ENCODE peak calls at places on chromosomes 5 and 9, in eight cellular contexts. J is lower lobe of right lung, P is heart right ventricle, L is astrocyte, D is stomach, T is pancreas, U is body of pancreas, M is hepatocyte. K is an unnamed sample.

GRCh38 chr9:126860757-126861466 is 473 bp downstream of the ZBTB34 start:
- DNase-seq in D (peak), J (peak), U (peak), P (peak), T (peak), M (no peak), L (no peak), K (peak)

GRCh38 chr9:26939934-26940711 is 6.9 kb downstream of the PLAA start:
- DNase-seq in U (no peak), D (no peak), J (no peak), M (no peak), P (no peak), T (no peak), L (no peak), K (no peak)

GRCh38 chr5:76591366-76591765 is 31.8 kb downstream of the F2RL2 start:
- DNase-seq in U (no peak), T (no peak), J (no peak), D (no peak), L (no peak), P (no peak), M (no peak), K (no peak)

GRCh38 chr9:74366111-74366510 is 131.0 kb upstream of the RORB start:
- DNase-seq in D (no peak), T (no peak), P (no peak), U (no peak), L (peak), J (no peak), M (no peak), K (no peak)

GRCh38 chr5:92749943-92750342 is 831.1 kb downstream of the NR2F1-AS1 start:
- DNase-seq in D (no peak), U (no peak), J (no peak), P (no peak), M (peak), T (no peak), L (peak), K (peak)

GRCh38 chr9:132973713-132974112 is 4.8 kb upstream of the GFI1B start:
- DNase-seq in M (no peak), P (no peak), J (no peak), D (no peak), L (no peak), U (no peak), T (no peak), K (peak)

GRCh38 chr9:76067693-76068092 is 177.2 kb downstream of the PCSK5 start:
- DNase-seq in P (no peak), T (no peak), L (no peak), D (no peak), U (no peak), J (no peak), M (no peak), K (no peak)

GRCh38 chr9:4260661-4261060 is 39.2 kb downstream of the GLIS3 start:
- DNase-seq in M (no peak), P (no peak), D (no peak), J (no peak), L (no peak), U (no peak), T (no peak), K (no peak)

GRCh38 chr9:112439171-112439570 is 47.5 kb upstream of the KIAA1958 start:
- DNase-seq in U (no peak), L (no peak), M (no peak), J (no peak), P (no peak), T (no peak), D (no peak), K (no peak)

GRCh38 chr5:133405275-133406034 is 206.9 kb downstream of the FSTL4 start:
- DNase-seq in D (no peak), P (no peak), M (no peak), U (no peak), T (no peak), L (no peak), J (no peak), K (no peak)

GRCh38 chr9:75885652-75886051 is 4.8 kb upstream of the PCSK5 start:
- DNase-seq in U (no peak), D (no peak), J (no peak), P (no peak), T (no peak), M (no peak), L (no peak), K (no peak)

GRCh38 chr5:61183538-61183937 is 21.3 kb upstream of the SMIM15 start:
- DNase-seq in M (no peak), D (no peak), J (no peak), U (no peak), L (no peak), T (no peak), P (no peak), K (no peak)

GRCh38 chr5:7261049-7261448 is 134.9 kb upstream of the ADCY2 start:
- DNase-seq in P (no peak), L (peak), U (peak), D (no peak), T (no peak), J (no peak), M (peak), K (peak)

GRCh38 chr5:5348576-5348975 is 73.9 kb upstream of the ICE1 start:
- DNase-seq in P (no peak), M (no peak), L (no peak), T (no peak), J (no peak), U (no peak), D (no peak), K (no peak)

GRCh38 chr5:25688156-25688555 is 1043.4 kb upstream of the CDH10 start:
- DNase-seq in P (no peak), D (no peak), M (no peak), L (no peak), T (no peak), U (no peak), J (no peak), K (no peak)

GRCh38 chr9:70490478-70490877 is 76.0 kb upstream of the KLF9 start:
- DNase-seq in D (no peak), M (no peak), J (no peak), U (no peak), L (no peak), T (no peak), P (no peak), K (peak)

GRCh38 chr9:126482361-126483044 is 131.2 kb upstream of the LMX1B start:
- DNase-seq in P (no peak), D (no peak), T (no peak), J (peak), M (peak), L (peak), U (no peak), K (no peak)

GRCh38 chr9:72856985-72857631 is 95.7 kb downstream of the ALDH1A1 start:
- DNase-seq in M (peak), L (peak), D (peak), U (peak), J (no peak), T (no peak), P (peak), K (peak)

GRCh38 chr5:129172561-129172960 is 78.0 kb downstream of the ISOC1 start:
- DNase-seq in P (no peak), L (no peak), D (no peak), J (no peak), T (no peak), M (peak), U (no peak), K (peak)

GRCh38 chr5:117833666-117834065 is 1154.7 kb downstream of the DTWD2 start:
- DNase-seq in U (no peak), M (no peak), P (no peak), L (no peak), J (no peak), D (no peak), T (no peak), K (no peak)

GRCh38 chr5:172102913-172103629 is 85.0 kb downstream of the STK10 start:
- DNase-seq in M (peak), L (peak), U (no peak), J (no peak), P (peak), T (no peak), D (peak), K (peak)

GRCh38 chr9:116193636-116194035 is 40.0 kb downstream of the PAPPA start:
- DNase-seq in L (peak), P (no peak), J (no peak), M (no peak), U (no peak), D (no peak), T (no peak), K (peak)

GRCh38 chr9:122394265-122395242 is 23.7 kb downstream of the PTGS1 start:
- DNase-seq in P (peak), U (no peak), D (no peak), T (no peak), L (peak), M (no peak), J (no peak), K (peak)

GRCh38 chr9:134666801-134667200 is 25.2 kb downstream of the COL5A1 start:
- DNase-seq in L (peak), U (no peak), D (no peak), T (no peak), P (no peak), M (no peak), J (no peak), K (no peak)

GRCh38 chr5:175572922-175573321 is 84.9 kb upstream of the HRH2 start:
- DNase-seq in L (peak), P (peak), U (no peak), D (no peak), J (no peak), M (peak), T (no peak), K (no peak)

GRCh38 chr9:34782372-34782771 is 72.4 kb upstream of the CCL21 start:
- DNase-seq in D (no peak), P (no peak), U (no peak), L (no peak), M (no peak), T (no peak), J (no peak), K (no peak)

GRCh38 chr9:22863106-22863505 is 416.5 kb downstream of the DMRTA1 start:
- DNase-seq in P (no peak), L (no peak), U (no peak), J (no peak), D (no peak), M (no peak), T (no peak), K (no peak)

GRCh38 chr9:12935714-12936113 is 160.9 kb downstream of the LURAP1L start:
- DNase-seq in M (no peak), T (no peak), U (no peak), D (no peak), P (no peak), L (peak), J (no peak), K (peak)

GRCh38 chr5:145551714-145552113 is 283.4 kb downstream of the PRELID2 start:
- DNase-seq in P (no peak), L (no peak), U (no peak), D (no peak), T (no peak), J (no peak), M (no peak), K (no peak)

GRCh38 chr9:36880075-36880474 is 154.0 kb downstream of the PAX5 start:
- DNase-seq in T (no peak), U (no peak), M (no peak), P (no peak), L (no peak), D (no peak), J (no peak), K (no peak)

GRCh38 chr5:145681686-145682085 is 153.5 kb downstream of the PRELID2 start:
- DNase-seq in D (peak), J (no peak), U (peak), P (peak), M (peak), T (peak), L (peak), K (peak)

GRCh38 chr5:37814699-37815098 is 25.1 kb downstream of the GDNF start:
- DNase-seq in J (no peak), U (no peak), M (no peak), D (no peak), P (no peak), T (no peak), L (peak), K (peak)

GRCh38 chr5:179620703-179621350 is 2.6 kb downstream of the HNRNPH1 start:
- DNase-seq in J (no peak), D (no peak), T (no peak), P (no peak), M (no peak), L (peak), U (no peak), K (no peak)

GRCh38 chr9:136403538-136403914 is 3.6 kb upstream of the SNAPC4 start:
- DNase-seq in T (no peak), J (no peak), U (no peak), L (no peak), P (no peak), D (no peak), M (no peak), K (no peak)

GRCh38 chr5:127865273-127865672 is 162.1 kb downstream of the CCDC192 start:
- DNase-seq in M (no peak), U (no peak), J (no peak), D (no peak), T (no peak), P (no peak), L (no peak), K (no peak)
- TF ChIP-seq CTCF in M (peak), U (no peak), J (peak), D (no peak), T (no peak), P (no peak), L (no peak), K (peak)

DNA sequence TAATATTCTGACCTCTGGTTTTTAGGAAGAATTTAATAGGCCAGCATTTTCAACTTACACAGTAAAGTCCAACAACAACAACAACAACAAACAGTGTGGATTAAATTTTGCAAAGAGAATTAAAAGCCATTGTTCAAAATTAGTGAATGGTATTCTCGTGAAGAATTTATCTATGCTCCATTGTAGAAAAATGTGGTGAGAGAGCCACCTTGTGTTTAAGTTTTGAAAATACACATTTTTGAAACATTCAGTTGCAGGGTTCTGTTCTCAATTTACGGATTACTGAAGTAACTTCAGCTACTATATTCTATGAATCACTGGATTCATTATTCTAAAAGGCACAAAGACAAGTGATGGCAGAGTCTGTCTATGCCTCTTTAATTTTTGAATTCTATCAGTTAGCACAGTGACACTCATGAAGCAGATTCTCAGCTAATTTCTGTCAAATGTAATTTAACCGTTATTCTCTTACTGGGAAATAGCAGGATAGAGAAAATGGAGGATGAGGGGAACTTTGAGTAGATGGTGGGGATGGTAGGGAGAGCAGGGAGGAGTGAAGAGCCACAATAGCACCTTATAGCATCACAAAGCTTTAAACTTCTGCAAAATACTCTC is 11.0 kb downstream of the CCDC152 start:
- DNase-seq in M (peak), P (no peak), D (no peak), T (no peak), L (no peak), J (no peak), U (no peak), K (peak)
- H3K4me3 ChIP-seq in M (no peak), P (no peak), D (no peak), T (no peak), L (no peak), J (no peak), U (no peak), K (no peak)

GRCh38 chr5:150026682-150027172 is 26.2 kb downstream of the HMGXB3 start:
- DNase-seq in P (no peak), M (no peak), T (no peak), U (no peak), D (no peak), L (no peak), J (no peak), K (no peak)
- TF ChIP-seq CTCF in P (no peak), M (no peak), T (no peak), U (no peak), D (no peak), L (no peak), J (no peak), K (no peak)

GRCh38 chr9:105158898-105159297 is 85.6 kb upstream of the SLC44A1 start:
- DNase-seq in M (no peak), D (no peak), U (no peak), L (no peak), T (no peak), P (no peak), J (no peak), K (no peak)
- H3K4me3 ChIP-seq in M (no peak), D (no peak), U (no peak), L (no peak), T (no peak), P (no peak), J (no peak), K (no peak)

DNA sequence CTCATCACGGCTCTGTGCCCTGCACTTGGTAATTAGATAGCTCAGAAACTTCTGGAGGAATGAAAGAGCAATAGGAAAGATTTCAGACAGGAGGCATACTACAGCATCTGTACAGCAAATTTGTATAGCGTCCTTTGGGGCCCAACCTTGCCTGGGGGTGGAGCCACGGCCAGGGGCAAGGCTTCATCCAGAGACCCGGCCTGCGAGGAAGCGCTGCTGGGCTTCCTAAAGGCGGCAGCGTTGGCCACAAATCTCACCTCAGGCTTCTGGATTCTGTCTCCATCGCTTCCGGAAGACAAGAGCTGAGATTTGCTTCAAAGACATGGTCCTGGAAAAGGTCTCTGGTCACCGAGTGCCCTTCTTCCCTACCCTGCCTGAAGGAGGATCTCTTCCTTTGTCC is 12.2 kb upstream of the SPATA31D1 start:
- DNase-seq in J (no peak), M (no peak), P (no peak), D (no peak), T (no peak), L (no peak), U (no peak), K (no peak)
- TF ChIP-seq CTCF in J (no peak), M (no peak), P (no peak), D (no peak), T (no peak), L (no peak), U (no peak), K (no peak)

DNA sequence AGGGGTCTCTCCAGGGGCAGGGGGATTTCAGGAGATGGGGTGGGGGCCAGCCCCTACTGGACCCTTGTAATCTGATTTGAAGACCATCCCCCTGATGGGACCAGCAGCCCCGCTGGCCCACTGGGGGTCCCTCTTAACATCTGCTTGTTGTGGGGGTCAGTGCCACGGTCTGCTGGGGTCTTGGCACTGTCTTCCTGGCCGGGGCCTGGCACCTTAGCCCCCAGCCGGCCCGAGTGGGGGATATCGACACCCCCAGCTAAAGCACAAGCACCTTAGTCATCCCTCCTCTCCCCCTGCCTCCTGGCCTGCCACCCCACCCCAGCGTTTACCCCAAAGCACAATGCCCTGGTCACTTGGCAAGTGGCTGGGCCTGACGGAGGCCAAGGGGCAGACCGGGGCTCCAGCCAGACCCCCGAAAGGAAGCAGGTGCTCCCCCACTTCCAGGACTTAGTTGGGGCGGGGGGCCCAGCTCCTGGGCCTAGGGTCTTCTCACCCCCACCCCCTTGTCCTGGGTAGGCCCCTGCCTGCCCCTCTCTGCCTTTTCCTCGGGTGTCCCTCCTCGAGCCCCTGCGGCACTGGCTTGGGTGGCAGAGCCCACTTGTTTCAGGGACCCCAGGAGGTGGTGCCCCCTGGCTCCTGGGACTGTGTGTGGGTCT is 1.4 kb upstream of the NFX1 start:
- DNase-seq in P (peak), D (no peak), U (peak), L (no peak), M (no peak), J (no peak), T (no peak), K (no peak)
- H3K4me3 ChIP-seq in P (peak), D (peak), U (no peak), L (no peak), M (no peak), J (peak), T (no peak), K (no peak)

GRCh38 chr5:107666051-107666655 is 4.6 kb downstream of the EFNA5 start:
- DNase-seq in U (no peak), L (no peak), J (no peak), M (no peak), P (no peak), T (no peak), D (no peak), K (peak)

GRCh38 chr5:107668154-107668932 is 2.4 kb downstream of the EFNA5 start:
- DNase-seq in P (no peak), J (no peak), U (no peak), T (no peak), M (no peak), L (no peak), D (no peak), K (no peak)

GRCh38 chr5:107663697-107664096 is 7.0 kb downstream of the EFNA5 start:
- DNase-seq in U (no peak), M (no peak), L (no peak), D (no peak), J (no peak), T (no peak), P (no peak), K (no peak)

GRCh38 chr5:107661650-107662044 is 9.1 kb downstream of the EFNA5 start:
- DNase-seq in P (no peak), T (no peak), D (no peak), L (no peak), M (no peak), U (no peak), J (no peak), K (no peak)

GRCh38 chr5:107665036-107665435 is 5.7 kb downstream of the EFNA5 start:
- DNase-seq in D (no peak), M (no peak), J (no peak), P (no peak), U (no peak), T (no peak), L (no peak), K (peak)
- TF ChIP-seq CTCF in D (no peak), M (no peak), J (no peak), P (no peak), U (no peak), T (no peak), L (no peak), K (no peak)

DNA sequence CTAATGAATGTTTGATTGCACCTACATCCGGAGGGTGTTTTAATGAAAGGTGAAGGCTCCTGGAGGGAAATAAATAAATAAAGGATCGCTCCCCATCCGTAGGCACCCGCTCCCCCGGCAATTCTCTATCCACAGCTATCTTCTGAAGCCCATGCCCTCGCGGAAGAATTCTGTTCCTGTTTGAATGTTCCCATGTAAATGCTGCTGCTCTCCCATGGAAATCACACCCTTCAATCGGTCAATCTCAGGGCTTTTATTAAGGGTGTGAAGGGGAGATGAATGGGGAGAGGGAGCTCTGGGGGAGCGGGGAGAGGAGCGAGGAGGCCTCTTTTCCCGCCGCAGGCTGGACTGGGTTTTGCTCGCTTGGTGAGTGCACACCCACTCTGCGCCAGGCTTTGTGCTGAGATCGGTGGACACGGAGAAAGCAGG is 21.1 kb upstream of the ARAP3 start:
- DNase-seq in U (no peak), P (no peak), T (no peak), J (no peak), D (no peak), M (no peak), L (no peak), K (no peak)
- H3K4me3 ChIP-seq in U (no peak), P (peak), T (no peak), J (peak), D (peak), M (peak), L (peak), K (no peak)

GRCh38 chr9:95087659-95088242 is 229.8 kb downstream of the FANCC start:
- DNase-seq in M (no peak), J (peak), T (no peak), P (no peak), D (peak), L (no peak), U (peak), K (peak)
- TF ChIP-seq CTCF in M (no peak), J (no peak), T (no peak), P (peak), D (no peak), L (no peak), U (peak), K (peak)

GRCh38 chr9:124760719-124761118 is 10.4 kb downstream of the NR6A1 start:
- DNase-seq in L (no peak), U (no peak), P (no peak), T (no peak), D (no peak), J (no peak), M (no peak), K (no peak)
- H3K4me3 ChIP-seq in L (no peak), U (no peak), P (no peak), T (no peak), D (no peak), J (no peak), M (no peak), K (no peak)